ENCODE peak calls at places on chromosomes 12 and 14, in ten cellular contexts. G, R, U, H, T, M, O, A, Q and S are unnamed samples.

GRCh38 chr12:75951399-75952228 is 80.0 kb downstream of the PHLDA1 start:
- DNase-seq in G (no peak), R (peak; percentile 38), U (no peak), H (peak; percentile 78), T (no peak), M (peak; percentile 46), O (no peak), A (no peak), Q (no peak), S (no peak)

GRCh38 chr14:26984318-26985177 is 386.7 kb upstream of the NOVA1 start:
- DNase-seq in G (peak; percentile 27), R (peak; percentile 62), U (peak; percentile 78), H (peak; percentile 78), T (peak; percentile 16), M (peak; percentile 83), O (peak; percentile 28), A (no peak), Q (peak; percentile 77), S (no peak)

GRCh38 chr12:9646794-9647622 is 22.5 kb upstream of the CLEC2D start:
- DNase-seq in G (no peak), R (peak; percentile 12), U (no peak), H (peak; percentile 1), T (no peak), M (peak; percentile 13), O (no peak), A (no peak), Q (no peak), S (no peak)

GRCh38 chr12:49869816-49870500 is 27.1 kb upstream of the BCDIN3D start:
- DNase-seq in G (no peak), R (no peak), U (no peak), H (no peak), T (no peak), M (no peak), O (no peak), A (no peak), Q (no peak), S (no peak)

GRCh38 chr12:45235087-45236025 is 19.5 kb downstream of the ANO6 start:
- DNase-seq in G (no peak), R (peak; percentile 78), U (no peak), H (peak; percentile 91), T (peak; percentile 37), M (peak; percentile 73), O (peak; percentile 58), A (no peak), Q (no peak), S (no peak)

GRCh38 chr12:123905319-123905925 is 67.2 kb downstream of the CCDC92 start:
- DNase-seq in G (no peak), R (peak; percentile 85), U (peak; percentile 61), H (peak; percentile 90), T (peak; percentile 76), M (peak; percentile 87), O (peak; percentile 75), A (peak; percentile 72), Q (peak; percentile 53), S (peak; percentile 44)

GRCh38 chr12:5379737-5380496 is 52.0 kb upstream of the NTF3 start:
- DNase-seq in G (no peak), R (no peak), U (no peak), H (peak; percentile 44), T (no peak), M (no peak), O (no peak), A (no peak), Q (no peak), S (no peak)

GRCh38 chr14:58060898-58061297 is 91.1 kb downstream of the ARMH4 start:
- DNase-seq in G (no peak), R (no peak), U (no peak), H (no peak), T (no peak), M (no peak), O (no peak), A (no peak), Q (no peak), S (no peak)

GRCh38 chr12:105555556-105555973 is 225.1 kb downstream of the C12orf75 start:
- DNase-seq in G (no peak), R (no peak), U (no peak), H (peak; percentile 62), T (no peak), M (no peak), O (no peak), A (no peak), Q (no peak), S (no peak)

GRCh38 chr12:99822273-99822672 is 162.5 kb downstream of the ANKS1B start:
- DNase-seq in G (no peak), R (no peak), U (no peak), H (no peak), T (no peak), M (no peak), O (no peak), A (no peak), Q (no peak), S (no peak)

GRCh38 chr12:65443038-65443437 is 164.6 kb downstream of the MSRB3 start:
- DNase-seq in G (no peak), R (peak; percentile 73), U (no peak), H (no peak), T (no peak), M (peak; percentile 28), O (peak; percentile 63), A (no peak), Q (no peak), S (no peak)

GRCh38 chr12:117119592-117120198 is 20.5 kb upstream of the TESC start:
- DNase-seq in G (no peak), R (no peak), U (peak; percentile 20), H (peak; percentile 73), T (no peak), M (no peak), O (no peak), A (peak; percentile 35), Q (no peak), S (no peak)

GRCh38 chr12:100437038-100437841 is 36.4 kb upstream of the NR1H4 start:
- DNase-seq in G (no peak), R (no peak), U (no peak), H (no peak), T (no peak), M (no peak), O (no peak), A (no peak), Q (no peak), S (no peak)

GRCh38 chr12:68665016-68665569 is 21.7 kb upstream of the NUP107 start:
- DNase-seq in G (no peak), R (no peak), U (no peak), H (no peak), T (no peak), M (peak; percentile 19), O (no peak), A (no peak), Q (no peak), S (no peak)

GRCh38 chr12:53045646-53046045 is 4.2 kb upstream of the TNS2 start:
- DNase-seq in G (no peak), R (no peak), U (no peak), H (no peak), T (no peak), M (peak; percentile 72), O (no peak), A (no peak), Q (no peak), S (no peak)
- TF ChIP-seq CTCF in G (no peak), R (no peak), U (no peak), H (no peak), T (no peak), M (no peak), O (no peak), A (no peak), Q (no peak), S (no peak)

GRCh38 chr12:41680155-41680554 is 464.5 kb downstream of the GXYLT1 start:
- DNase-seq in G (no peak), R (no peak), U (no peak), H (no peak), T (no peak), M (no peak), O (no peak), A (no peak), Q (no peak), S (no peak)
- TF ChIP-seq CTCF in G (no peak), R (no peak), U (no peak), H (no peak), T (no peak), M (no peak), O (no peak), A (no peak), Q (no peak), S (no peak)

GRCh38 chr12:122872815-122873361 is 23.0 kb downstream of the VPS37B start:
- DNase-seq in G (no peak), R (no peak), U (no peak), H (no peak), T (no peak), M (no peak), O (no peak), A (no peak), Q (peak; percentile 4), S (peak; percentile 10)

GRCh38 chr12:122873540-122873939 is 22.4 kb downstream of the VPS37B start:
- DNase-seq in G (no peak), R (no peak), U (no peak), H (no peak), T (no peak), M (no peak), O (no peak), A (no peak), Q (peak; percentile 17), S (peak; percentile 5)

GRCh38 chr12:122875590-122876220 is 20.2 kb downstream of the VPS37B start:
- DNase-seq in G (no peak), R (peak; percentile 43), U (no peak), H (no peak), T (no peak), M (no peak), O (no peak), A (no peak), Q (peak; percentile 55), S (peak; percentile 8)

GRCh38 chr12:122871851-122872785 is 23.8 kb downstream of the VPS37B start:
- DNase-seq in G (no peak), R (peak; percentile 87), U (peak; percentile 33), H (peak; percentile 58), T (peak; percentile 69), M (peak; percentile 75), O (peak; percentile 91), A (no peak), Q (peak; percentile 61), S (no peak)

DNA sequence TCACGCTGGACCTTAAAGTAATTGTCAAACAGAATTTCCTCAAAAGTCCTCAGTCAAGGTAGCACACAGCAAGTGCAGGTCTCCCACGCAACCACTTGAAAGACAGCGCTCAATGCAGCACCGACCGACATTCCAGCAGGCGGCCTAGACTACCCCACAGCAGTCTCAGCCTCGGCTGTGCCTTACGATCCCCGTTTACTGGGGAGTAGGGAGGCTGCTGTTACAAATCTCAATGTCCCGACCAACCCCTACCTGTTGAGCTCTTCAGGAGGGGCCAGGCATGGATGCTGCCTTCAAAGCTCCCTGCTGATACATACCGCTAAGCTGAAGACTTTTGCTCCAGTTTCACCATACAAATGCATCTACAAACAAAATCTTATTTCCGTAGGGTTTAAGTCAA is 21.8 kb downstream of the VPS37B start:
- DNase-seq in G (no peak), R (no peak), U (no peak), H (no peak), T (no peak), M (no peak), O (no peak), A (peak; percentile 50), Q (peak; percentile 22), S (no peak)
- TF ChIP-seq CTCF in G (no peak), R (no peak), U (no peak), H (no peak), T (no peak), M (no peak), O (no peak), A (no peak), Q (no peak), S (no peak)

DNA sequence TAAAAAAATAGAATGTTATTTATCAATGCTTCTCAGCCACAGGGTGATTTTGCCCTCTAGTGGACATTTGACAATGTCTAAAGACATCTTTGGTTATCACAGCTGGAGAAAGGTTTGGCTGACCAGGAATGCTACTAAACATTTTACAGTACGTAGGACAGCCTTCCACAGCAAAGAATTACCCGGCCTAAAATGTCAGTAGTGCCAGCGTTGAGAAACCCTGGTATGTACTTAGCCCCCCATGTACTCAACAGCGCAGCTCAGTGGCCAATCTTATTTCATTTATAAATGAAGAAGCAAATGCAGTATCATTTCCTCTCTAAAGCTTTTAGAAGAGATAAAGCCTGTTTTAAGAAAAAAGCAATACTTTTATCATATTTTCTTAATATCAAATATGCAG is 5.8 kb downstream of the MARK3 start:
- DNase-seq in G (no peak), R (peak; percentile 92), U (no peak), H (peak; percentile 77), T (peak; percentile 57), M (peak; percentile 85), O (peak; percentile 55), A (peak; percentile 53), Q (no peak), S (peak; percentile 19)
- TF ChIP-seq CTCF in G (peak; percentile 64), R (peak; percentile 72), U (peak; percentile 84), H (peak; percentile 90), T (peak; percentile 78), M (peak; percentile 63), O (peak; percentile 76), A (peak; percentile 83), Q (peak; percentile 82), S (peak; percentile 76)